ENCODE peak calls at places on chromosomes 2 and 18, in five cellular contexts. N is cardiac muscle cell, T is pancreas, D is WERI-Rb-1, V is transverse colon. L is an unnamed sample.

GRCh38 chr2:47313141-47313691 is 89.7 kb upstream of the MSH2 start:
- DNase-seq in N (no peak), T (no peak), D (no peak), V (peak), L (no peak)

GRCh38 chr2:45843136-45843535 is 191.7 kb downstream of the PRKCE start:
- DNase-seq in N (no peak), T (no peak), D (no peak), V (no peak), L (no peak)

GRCh38 chr2:217517402-217517801 is 485.4 kb downstream of the TNS1 start:
- DNase-seq in N (no peak), T (no peak), D (no peak), V (no peak), L (no peak)

GRCh38 chr2:65483763-65484162 is 51.4 kb upstream of the SPRED2 start:
- DNase-seq in N (no peak), T (no peak), D (no peak), V (no peak), L (no peak)

GRCh38 chr2:180017764-180018163 is 10.7 kb upstream of the CWC22 start:
- DNase-seq in N (no peak), T (peak), D (no peak), V (no peak), L (no peak)

GRCh38 chr2:217698691-217699090 is 304.1 kb downstream of the TNS1 start:
- DNase-seq in N (no peak), T (no peak), D (no peak), V (no peak), L (no peak)

GRCh38 chr2:226623587-226624368 is 175.8 kb downstream of the IRS1 start:
- DNase-seq in N (no peak), T (no peak), D (peak), V (no peak), L (no peak)

GRCh38 chr2:55232863-55233657 is 572 bp downstream of the RPS27A start:
- DNase-seq in N (peak), T (peak), D (peak), V (peak), L (no peak)

GRCh38 chr2:111054791-111055627 is 65.7 kb upstream of the BCL2L11 start:
- DNase-seq in N (no peak), T (no peak), D (no peak), V (no peak), L (no peak)

GRCh38 chr18:413263-413662 is 87.2 kb downstream of the COLEC12 start:
- DNase-seq in N (no peak), T (no peak), D (no peak), V (no peak), L (no peak)

GRCh38 chr2:133412637-133413164 is 155.6 kb downstream of the NCKAP5 start:
- DNase-seq in N (no peak), T (no peak), D (no peak), V (no peak), L (no peak)

GRCh38 chr2:152449578-152449977 is 114.6 kb downstream of the FMNL2 start:
- DNase-seq in N (no peak), T (no peak), D (no peak), V (no peak), L (no peak)

GRCh38 chr2:29596584-29596983 is 324.8 kb downstream of the ALK start:
- DNase-seq in N (no peak), T (no peak), D (no peak), V (no peak), L (no peak)

GRCh38 chr18:75875559-75875958 is 448.1 kb upstream of the SMIM21 start:
- DNase-seq in N (no peak), T (no peak), D (no peak), V (no peak), L (no peak)

GRCh38 chr2:12619975-12620374 is 96.8 kb upstream of the TRIB2 start:
- DNase-seq in N (no peak), T (no peak), D (no peak), V (no peak), L (no peak)

GRCh38 chr2:127661072-127661618 is 14.2 kb downstream of the LIMS2 start:
- DNase-seq in N (peak), T (no peak), D (no peak), V (peak), L (no peak)

GRCh38 chr2:128361376-128362131 is 42.9 kb upstream of the HS6ST1 start:
- DNase-seq in N (no peak), T (peak), D (peak), V (no peak), L (no peak)

GRCh38 chr2:196191541-196191940 is 20.2 kb upstream of the STK17B start:
- DNase-seq in N (no peak), T (no peak), D (no peak), V (no peak), L (no peak)

GRCh38 chr2:179201884-179202283 is 62.7 kb downstream of the SESTD1 start:
- DNase-seq in N (no peak), T (no peak), D (no peak), V (no peak), L (no peak)

GRCh38 chr2:152499411-152499810 is 164.4 kb downstream of the FMNL2 start:
- DNase-seq in N (no peak), T (no peak), D (no peak), V (no peak), L (no peak)

GRCh38 chr2:189254268-189254883 is 74.8 kb upstream of the COL5A2 start:
- DNase-seq in N (peak), T (no peak), D (no peak), V (peak), L (no peak)

GRCh38 chr2:206802654-206803514 is 37.5 kb downstream of the FASTKD2 start:
- DNase-seq in N (no peak), T (no peak), D (no peak), V (no peak), L (no peak)

GRCh38 chr2:233604826-233605225 is 12.6 kb upstream of the UGT1A8 start:
- DNase-seq in N (no peak), T (no peak), D (no peak), V (no peak), L (no peak)

GRCh38 chr2:151269798-151270568 is 8.3 kb upstream of the RBM43 start:
- DNase-seq in N (no peak), T (no peak), D (no peak), V (no peak), L (no peak)

GRCh38 chr2:178345951-178346350 is 105.0 kb downstream of the PRKRA start:
- DNase-seq in N (no peak), T (no peak), D (no peak), V (no peak), L (no peak)

GRCh38 chr18:63344918-63345317 is 22.1 kb downstream of the KDSR start:
- DNase-seq in N (no peak), T (no peak), D (no peak), V (no peak), L (no peak)

GRCh38 chr2:23585218-23585945 is 200.4 kb downstream of the KLHL29 start:
- DNase-seq in N (no peak), T (no peak), D (peak), V (no peak), L (no peak)

GRCh38 chr2:159140070-159140774 is 146.3 kb downstream of the WDSUB1 start:
- DNase-seq in N (no peak), T (no peak), D (no peak), V (no peak), L (no peak)

GRCh38 chr18:7021994-7022840 is 95.4 kb downstream of the LAMA1 start:
- DNase-seq in N (peak), T (no peak), D (peak), V (peak), L (peak)

GRCh38 chr2:19807346-19807745 is 94.4 kb downstream of the TTC32 start:
- DNase-seq in N (no peak), T (no peak), D (no peak), V (no peak), L (no peak)
- H3K4me3 ChIP-seq in N (no peak), T (no peak), D (no peak), V (no peak), L (no peak)

GRCh38 chr2:230913812-230914211 is 11.2 kb downstream of the GPR55 start:
- DNase-seq in N (no peak), T (no peak), D (no peak), V (no peak), L (no peak)
- TF ChIP-seq CTCF in N (no peak), T (no peak), D (no peak), V (no peak), L (no peak)

GRCh38 chr2:112251211-112251721 is 3.6 kb downstream of the ZC3H8 start:
- DNase-seq in N (no peak), T (no peak), D (no peak), V (no peak), L (no peak)

GRCh38 chr2:112254466-112255240 is at the start of gene ZC3H8:
- DNase-seq in N (peak), T (peak), D (peak), V (peak), L (peak)

GRCh38 chr2:112256654-112257053 is 1.8 kb upstream of the ZC3H8 start:
- DNase-seq in N (no peak), T (no peak), D (no peak), V (no peak), L (no peak)

GRCh38 chr2:112255875-112256274 is 1.0 kb upstream of the ZC3H8 start:
- DNase-seq in N (no peak), T (no peak), D (no peak), V (no peak), L (no peak)

DNA sequence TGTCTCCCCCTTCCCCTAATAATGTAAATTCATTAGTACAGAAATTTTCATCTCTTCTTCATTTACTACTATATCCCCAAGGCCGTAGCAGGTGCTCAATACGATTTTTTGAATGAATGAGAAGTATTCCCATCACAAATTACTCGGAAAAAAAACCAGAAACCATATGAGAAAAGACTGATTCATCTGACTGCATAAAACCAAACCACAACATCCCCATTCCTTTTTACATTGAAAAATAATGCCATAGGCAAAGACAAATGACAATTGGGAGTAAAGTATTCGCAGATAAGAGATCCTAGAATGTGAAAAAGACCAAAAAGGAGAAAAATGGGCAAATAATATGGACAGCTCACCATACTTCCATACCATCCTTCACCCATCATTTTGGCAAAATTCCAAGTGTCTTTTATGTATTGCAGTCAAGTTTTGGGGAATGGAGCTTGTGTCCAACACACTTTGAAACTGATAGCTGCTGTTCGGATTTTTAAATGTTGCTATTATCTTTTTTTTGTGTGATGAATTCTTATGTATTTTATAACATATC is 1.5 kb downstream of the ZC3H8 start:
- DNase-seq in N (no peak), T (no peak), D (no peak), V (no peak), L (no peak)
- H3K4me3 ChIP-seq in N (no peak), T (no peak), D (no peak), V (no peak), L (no peak)

DNA sequence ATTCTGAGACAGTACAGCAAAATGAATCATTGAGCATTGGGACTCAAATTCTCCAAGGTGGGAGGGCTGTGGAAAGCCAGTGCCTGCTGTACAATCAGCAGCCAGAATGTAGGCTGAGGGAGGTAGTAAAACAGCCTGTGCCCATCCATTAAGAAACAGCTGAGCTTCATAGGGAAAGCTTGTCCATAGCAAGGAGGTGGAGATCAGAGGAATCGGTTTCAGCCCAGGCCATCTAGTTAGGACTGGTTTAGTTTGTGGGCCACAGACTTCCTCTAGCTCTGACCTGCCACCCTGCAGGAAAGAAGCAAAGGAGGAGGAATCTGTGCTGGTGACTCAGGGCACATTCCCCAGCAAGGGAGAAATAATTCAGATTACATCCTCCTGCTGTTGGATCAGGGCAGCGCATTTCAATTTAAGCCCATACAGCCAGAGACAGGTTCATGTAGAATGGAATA is 333.4 kb downstream of the SETBP1 start:
- DNase-seq in N (no peak), T (no peak), D (no peak), V (no peak), L (no peak)
- TF ChIP-seq CTCF in N (peak), T (no peak), D (no peak), V (no peak), L (peak)

DNA sequence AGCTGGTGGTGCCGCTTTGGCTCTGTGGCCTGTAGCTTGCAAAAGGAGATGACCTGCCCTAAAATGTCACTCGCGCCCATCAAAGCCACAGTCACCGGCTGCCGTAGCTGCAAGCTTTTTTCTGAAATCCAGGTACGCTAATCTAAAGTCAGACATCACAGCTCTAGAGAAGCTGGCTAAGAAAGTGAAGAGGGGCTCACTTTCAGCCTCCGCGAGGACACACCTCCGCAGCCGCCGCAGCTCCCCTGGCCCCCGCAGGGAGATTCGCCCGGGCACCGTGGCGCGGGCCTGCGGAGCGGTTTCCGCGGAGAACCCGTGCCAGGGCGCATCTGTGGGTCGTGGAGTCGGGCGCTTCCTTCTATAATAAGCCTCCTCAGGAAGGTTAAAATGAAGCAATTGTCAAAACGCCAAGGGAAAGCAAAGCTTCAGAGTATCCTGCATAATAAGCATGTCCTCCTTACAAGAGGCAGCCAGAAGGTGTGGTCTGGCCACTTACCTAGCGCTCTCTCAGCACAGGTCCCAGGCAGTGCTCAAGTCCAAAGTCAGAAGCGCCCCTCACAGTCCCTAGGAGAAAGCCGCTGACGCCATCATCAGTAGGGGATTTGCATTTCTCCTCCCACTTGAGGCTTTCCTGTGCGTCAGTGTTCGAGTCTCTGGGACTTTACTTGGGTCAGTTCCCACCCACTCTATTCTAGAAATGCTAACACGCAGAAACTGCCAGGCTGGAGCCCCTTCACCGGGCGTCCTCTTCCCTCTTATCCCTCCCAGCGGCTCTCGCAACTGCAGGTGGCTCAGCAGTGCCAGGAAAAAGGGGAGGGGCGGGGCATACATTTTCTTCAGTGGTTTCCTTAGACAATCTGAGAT is at the start of gene STAT4:
- DNase-seq in N (peak), T (peak), D (no peak), V (peak), L (no peak)
- H3K4me3 ChIP-seq in N (peak), T (peak), D (no peak), V (peak), L (no peak)

GRCh38 chr18:3651266-3651665 is 201.3 kb downstream of the TGIF1 start:
- DNase-seq in N (no peak), T (no peak), D (no peak), V (no peak), L (no peak)

GRCh38 chr18:3654442-3655253 is 204.7 kb downstream of the TGIF1 start:
- DNase-seq in N (no peak), T (no peak), D (no peak), V (no peak), L (no peak)

GRCh38 chr18:3653263-3653858 is 203.4 kb downstream of the TGIF1 start:
- DNase-seq in N (no peak), T (no peak), D (no peak), V (no peak), L (no peak)

GRCh38 chr18:3653859-3654441 is 204.0 kb downstream of the TGIF1 start:
- DNase-seq in N (no peak), T (no peak), D (no peak), V (no peak), L (no peak)

DNA sequence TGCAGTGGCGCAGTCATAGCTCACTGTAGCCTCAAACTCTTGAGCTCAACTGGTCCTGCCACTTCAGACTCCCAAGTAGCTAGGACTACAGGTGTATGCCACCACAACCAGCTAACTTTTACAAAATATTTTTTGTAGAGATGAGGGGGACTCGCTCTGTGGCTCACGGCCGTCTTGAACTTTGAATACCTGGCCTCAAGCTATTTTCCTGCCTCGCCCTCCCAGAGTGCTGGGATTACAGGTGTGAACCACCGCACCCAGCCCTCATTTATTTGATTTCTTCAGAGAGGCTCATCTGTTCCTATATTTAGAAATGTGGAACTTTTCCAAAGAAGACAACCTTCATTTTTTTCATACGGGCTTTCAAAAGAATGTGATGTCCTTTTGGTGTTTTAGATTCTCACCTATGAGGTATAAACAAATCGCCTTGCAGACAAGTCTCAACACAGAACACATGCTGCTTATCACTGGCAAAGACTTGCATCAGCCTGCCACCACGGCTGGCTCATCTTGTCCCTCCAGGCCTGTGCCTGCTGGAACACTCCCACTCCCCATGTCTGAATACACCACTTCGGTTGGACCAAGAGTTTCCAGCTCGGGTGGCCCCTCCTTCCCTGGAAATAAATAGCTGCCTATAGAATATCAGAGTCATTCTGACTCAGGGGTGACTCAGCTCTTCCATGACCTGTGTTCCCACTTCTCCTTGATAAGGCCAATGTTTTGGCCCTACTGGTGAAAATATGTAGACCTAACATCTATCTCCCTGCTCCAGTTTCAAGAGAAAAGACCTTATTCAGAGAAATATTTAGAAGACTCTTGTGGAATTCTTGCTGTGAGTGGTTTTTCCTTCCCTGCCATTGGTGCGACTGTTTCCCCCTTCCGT is 202.6 kb downstream of the TGIF1 start:
- DNase-seq in N (peak), T (no peak), D (no peak), V (peak), L (no peak)
- TF ChIP-seq CTCF in N (no peak), T (no peak), D (no peak), V (peak), L (no peak)

DNA sequence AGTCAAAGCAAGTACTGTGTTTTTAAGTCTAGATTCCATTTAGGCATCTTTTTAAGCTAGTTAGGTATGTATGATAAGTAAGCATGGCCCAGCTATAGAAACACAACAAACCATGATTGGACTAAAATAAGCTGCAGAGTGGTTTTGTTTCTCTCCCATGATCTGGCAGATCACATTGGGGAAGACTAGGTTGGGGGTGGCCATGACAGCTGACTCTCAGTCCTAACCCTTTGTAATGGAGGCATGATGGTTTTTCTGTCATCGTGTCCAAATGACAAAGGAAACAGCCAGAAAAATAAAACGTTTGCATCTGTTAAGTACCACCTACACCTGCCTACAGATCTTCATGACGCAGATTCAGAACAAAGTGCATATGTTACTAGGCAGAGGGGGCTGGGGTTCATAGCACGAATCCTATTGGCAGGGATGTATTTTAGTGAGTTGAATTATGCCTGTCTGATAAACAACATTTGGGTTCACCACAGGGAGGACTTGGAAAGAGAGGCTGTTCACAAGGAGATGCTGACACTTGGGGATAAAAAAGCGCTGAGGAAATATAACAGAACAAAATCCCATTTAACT is 33.8 kb upstream of the GALNT5 start:
- DNase-seq in N (no peak), T (no peak), D (no peak), V (no peak), L (no peak)
- H3K4me3 ChIP-seq in N (no peak), T (no peak), D (no peak), V (no peak), L (no peak)

DNA sequence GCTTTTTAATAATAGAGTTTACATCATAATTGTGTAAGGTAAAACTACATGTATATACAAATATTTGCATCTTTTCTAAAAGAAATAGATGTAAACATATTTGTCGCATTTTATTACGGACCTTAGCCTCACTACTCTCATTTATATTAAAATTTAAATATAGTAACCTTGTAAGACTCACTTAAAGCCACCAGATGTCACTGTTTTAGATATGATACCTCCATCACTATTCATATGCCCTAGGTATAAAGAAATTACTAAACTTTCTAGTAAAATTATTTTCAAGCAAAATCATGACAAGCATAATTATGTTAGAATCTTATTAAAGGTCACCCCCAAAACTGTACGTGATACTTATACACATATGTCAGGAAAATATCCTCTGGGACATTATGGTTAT is 674.3 kb upstream of the REG3G start:
- DNase-seq in N (peak), T (no peak), D (no peak), V (no peak), L (no peak)
- TF ChIP-seq CTCF in N (no peak), T (no peak), D (no peak), V (peak), L (peak)